ENCODE peak calls at places on chromosomes 12 and 14, in four cellular contexts. X is neural crest cell, Q is WTC11, B is activated B cell treated with CpG ODN at 0.5 μM for 24 hours. I is an unnamed sample.

GRCh38 chr14:56136571-56137498 is 18.6 kb downstream of the PELI2 start:
- DNase-seq in Q (no peak), X (no peak), B (no peak), I (no peak)

GRCh38 chr12:50686976-50687375 is 76.9 kb upstream of the ATF1 start:
- DNase-seq in B (no peak), X (no peak), Q (no peak), I (no peak)

GRCh38 chr14:97178781-97179180 is 381.6 kb downstream of the VRK1 start:
- DNase-seq in X (no peak), Q (no peak), B (no peak), I (no peak)

GRCh38 chr14:95292660-95293425 is 26.9 kb downstream of the CLMN start:
- DNase-seq in X (no peak), Q (no peak), B (no peak), I (no peak)

GRCh38 chr12:3117628-3118027 is 40.4 kb downstream of the TSPAN9 start:
- DNase-seq in X (no peak), B (no peak), Q (no peak), I (no peak)

GRCh38 chr12:69540606-69541386 is 44.5 kb upstream of the CCT2 start:
- DNase-seq in Q (no peak), X (no peak), B (no peak), I (no peak)

GRCh38 chr14:38211258-38211735 is 3.6 kb downstream of the SSTR1 start:
- DNase-seq in B (no peak), X (no peak), Q (peak), I (no peak)

GRCh38 chr12:93199831-93200236 is 177.9 kb upstream of the NUDT4 start:
- DNase-seq in Q (no peak), B (no peak), X (no peak), I (no peak)

GRCh38 chr12:76719171-76719631 is 44.7 kb upstream of the ZDHHC17 start:
- DNase-seq in X (no peak), Q (no peak), B (no peak), I (no peak)

GRCh38 chr12:122951406-122951805 is 14.9 kb downstream of the ABCB9 start:
- DNase-seq in Q (no peak), B (no peak), X (no peak), I (no peak)

GRCh38 chr12:9870311-9870866 is 1.2 kb upstream of the CLEC2B start:
- DNase-seq in Q (no peak), X (no peak), B (no peak), I (no peak)

GRCh38 chr12:4118017-4118510 is 155.5 kb upstream of the CCND2 start:
- DNase-seq in X (no peak), Q (no peak), B (no peak), I (no peak)

GRCh38 chr14:53472306-53472705 is 319.2 kb upstream of the DDHD1 start:
- DNase-seq in X (no peak), B (no peak), Q (no peak), I (no peak)

GRCh38 chr14:90851327-90852036 is 35.3 kb upstream of the TTC7B start:
- DNase-seq in X (no peak), Q (no peak), B (no peak), I (no peak)

GRCh38 chr14:72515779-72516770 is 377.8 kb downstream of the DPF3 start:
- DNase-seq in Q (no peak), X (no peak), B (no peak), I (no peak)

GRCh38 chr12:123608192-123608591 is 6.3 kb downstream of the DDX55 start:
- DNase-seq in Q (no peak), X (no peak), B (no peak), I (no peak)

GRCh38 chr14:52179151-52179790 is 88.2 kb upstream of the PTGDR start:
- DNase-seq in Q (no peak), X (no peak), B (no peak), I (no peak)

GRCh38 chr12:26847431-26847830 is 14.4 kb upstream of the ITPR2 start:
- DNase-seq in B (no peak), Q (no peak), X (no peak), I (no peak)

GRCh38 chr12:79547044-79547734 is 143.6 kb downstream of the PAWR start:
- DNase-seq in Q (peak), B (no peak), X (no peak), I (no peak)

GRCh38 chr12:47777741-47778558 is 4.9 kb downstream of the SLC48A1 start:
- DNase-seq in Q (no peak), B (no peak), X (no peak), I (no peak)

GRCh38 chr12:80679346-80680131 is 27.9 kb upstream of the MYF6 start:
- DNase-seq in B (no peak), Q (no peak), X (no peak), I (no peak)

GRCh38 chr12:10641735-10642500 is 28.5 kb upstream of the MAGOHB start:
- DNase-seq in X (no peak), B (no peak), Q (no peak), I (no peak)

GRCh38 chr12:92608418-92609091 is 94.2 kb upstream of the PLEKHG7 start:
- DNase-seq in X (no peak), B (no peak), Q (no peak), I (no peak)

GRCh38 chr14:99951085-99951484 is 114.1 kb upstream of the EVL start:
- DNase-seq in B (no peak), Q (no peak), X (no peak), I (no peak)

GRCh38 chr14:61229475-61229888 is 51.7 kb downstream of the TMEM30B start:
- DNase-seq in X (no peak), Q (no peak), B (no peak), I (no peak)

GRCh38 chr12:107847430-107847829 is 72.9 kb downstream of the ASCL4 start:
- DNase-seq in Q (no peak), B (no peak), X (no peak), I (no peak)

GRCh38 chr12:19641235-19642080 is 202.2 kb downstream of the AEBP2 start:
- DNase-seq in X (no peak), Q (no peak), B (no peak), I (no peak)

GRCh38 chr14:68759017-68759569 is 33.8 kb downstream of the ZFP36L1 start:
- DNase-seq in B (no peak), X (no peak), Q (no peak), I (no peak)

GRCh38 chr12:81330480-81330879 is 252.6 kb downstream of the ACSS3 start:
- DNase-seq in B (no peak), Q (no peak), X (no peak), I (no peak)

GRCh38 chr12:76020281-76020680 is 11.3 kb downstream of the PHLDA1 start:
- DNase-seq in B (no peak), Q (no peak), X (no peak), I (no peak)

GRCh38 chr14:61358812-61359211 is 37.4 kb downstream of the PRKCH start:
- DNase-seq in X (no peak), Q (no peak), B (no peak), I (no peak)

DNA sequence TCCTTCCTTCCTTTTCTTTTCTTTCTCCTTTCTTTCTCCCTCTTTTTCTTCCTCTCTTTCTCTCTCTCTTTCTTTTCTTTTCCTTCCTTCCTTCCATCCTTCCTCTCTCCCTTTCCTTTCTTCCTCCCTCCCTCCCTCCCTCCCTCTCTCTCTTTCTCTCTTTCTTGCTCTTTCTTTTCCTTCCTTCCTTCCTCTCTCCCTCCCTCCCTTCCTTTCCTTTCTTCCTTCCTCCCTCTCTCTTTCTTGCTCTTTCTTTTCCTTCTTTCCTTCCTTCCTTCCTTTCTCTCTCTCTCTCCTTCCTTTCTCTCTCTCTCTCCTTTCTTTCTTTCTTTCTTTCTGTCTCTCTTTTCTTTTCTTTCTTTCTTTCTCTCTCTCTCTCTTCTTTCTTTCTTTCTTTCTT is 207.6 kb downstream of the ATP23 start:
- DNase-seq in X (no peak), B (no peak), Q (no peak), I (no peak)
- TF ChIP-seq CTCF in X (no peak), B (no peak), Q (no peak), I (no peak)

DNA sequence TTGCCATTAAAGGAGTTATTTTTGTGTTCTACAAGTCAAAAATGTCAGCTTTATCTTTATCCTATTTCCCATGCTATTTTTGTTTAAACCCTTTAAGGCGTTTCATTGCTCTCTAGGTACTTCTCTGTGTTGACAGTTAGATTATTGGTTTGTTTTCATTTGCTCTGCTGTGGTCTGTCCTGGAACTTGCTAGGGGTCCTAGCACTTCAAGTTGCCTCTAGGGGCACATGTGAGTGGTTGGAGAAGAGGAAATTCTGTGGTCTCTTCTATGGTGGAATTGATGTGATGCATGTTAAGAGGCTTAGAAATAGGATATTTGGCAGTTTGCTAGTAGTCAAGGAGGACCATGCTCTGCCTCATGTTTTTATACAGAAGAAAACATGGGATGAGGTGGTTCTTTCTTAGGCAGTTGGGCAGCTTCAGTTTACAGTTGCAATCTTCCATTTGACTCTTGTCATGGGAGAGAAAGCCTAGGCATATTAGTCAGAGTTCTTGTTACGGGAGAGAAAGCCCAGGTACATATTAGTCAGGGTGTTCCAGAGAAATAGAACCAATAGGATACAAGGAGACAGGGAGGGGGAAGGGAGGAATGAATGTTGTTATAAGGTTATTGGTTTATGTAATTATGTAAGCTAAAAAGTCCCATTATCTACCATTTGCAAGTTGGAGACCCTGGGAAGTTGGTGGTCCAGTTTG is 14.4 kb downstream of the TTLL5 start:
- DNase-seq in B (no peak), Q (no peak), X (no peak), I (no peak)
- TF ChIP-seq CTCF in B (no peak), Q (no peak), X (peak), I (no peak)

GRCh38 chr12:12645485-12645884 is 33.8 kb downstream of the CREBL2 start:
- DNase-seq in X (no peak), B (no peak), Q (no peak), I (no peak)
- TF ChIP-seq CTCF in X (peak), B (no peak), Q (peak), I (no peak)

GRCh38 chr14:103772078-103772712 is 56.6 kb downstream of the ZFYVE21 start:
- DNase-seq in B (no peak), X (no peak), Q (no peak), I (no peak)

GRCh38 chr14:103767306-103767894 is 51.8 kb downstream of the ZFYVE21 start:
- DNase-seq in Q (no peak), B (no peak), X (no peak), I (no peak)

GRCh38 chr14:103770500-103770899 is 54.9 kb downstream of the ZFYVE21 start:
- DNase-seq in X (no peak), B (no peak), Q (no peak), I (no peak)

GRCh38 chr14:103775506-103775905 is 59.9 kb downstream of the ZFYVE21 start:
- DNase-seq in B (no peak), Q (no peak), X (no peak), I (no peak)

DNA sequence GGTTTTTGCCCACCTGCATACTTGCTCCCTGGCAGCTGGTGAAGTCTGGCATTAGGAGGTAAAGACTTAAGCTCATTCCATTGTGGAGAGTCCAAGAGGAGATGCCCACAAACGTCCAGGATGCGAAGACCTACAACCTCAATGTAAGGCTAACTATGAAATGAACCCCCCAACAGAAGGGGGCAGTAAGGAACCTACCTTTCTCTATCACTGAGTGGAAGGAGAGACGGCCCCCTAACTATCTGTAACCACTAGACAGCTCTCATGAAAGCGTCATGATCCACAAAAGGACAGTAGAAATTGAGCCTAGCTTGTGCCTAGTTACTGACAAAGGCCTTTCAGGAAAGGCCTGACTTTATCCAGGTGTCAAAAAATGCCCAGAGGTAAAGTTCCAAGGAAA is 55.3 kb downstream of the ZFYVE21 start:
- DNase-seq in B (no peak), Q (no peak), X (no peak), I (no peak)
- TF ChIP-seq CTCF in B (no peak), Q (no peak), X (no peak), I (no peak)

DNA sequence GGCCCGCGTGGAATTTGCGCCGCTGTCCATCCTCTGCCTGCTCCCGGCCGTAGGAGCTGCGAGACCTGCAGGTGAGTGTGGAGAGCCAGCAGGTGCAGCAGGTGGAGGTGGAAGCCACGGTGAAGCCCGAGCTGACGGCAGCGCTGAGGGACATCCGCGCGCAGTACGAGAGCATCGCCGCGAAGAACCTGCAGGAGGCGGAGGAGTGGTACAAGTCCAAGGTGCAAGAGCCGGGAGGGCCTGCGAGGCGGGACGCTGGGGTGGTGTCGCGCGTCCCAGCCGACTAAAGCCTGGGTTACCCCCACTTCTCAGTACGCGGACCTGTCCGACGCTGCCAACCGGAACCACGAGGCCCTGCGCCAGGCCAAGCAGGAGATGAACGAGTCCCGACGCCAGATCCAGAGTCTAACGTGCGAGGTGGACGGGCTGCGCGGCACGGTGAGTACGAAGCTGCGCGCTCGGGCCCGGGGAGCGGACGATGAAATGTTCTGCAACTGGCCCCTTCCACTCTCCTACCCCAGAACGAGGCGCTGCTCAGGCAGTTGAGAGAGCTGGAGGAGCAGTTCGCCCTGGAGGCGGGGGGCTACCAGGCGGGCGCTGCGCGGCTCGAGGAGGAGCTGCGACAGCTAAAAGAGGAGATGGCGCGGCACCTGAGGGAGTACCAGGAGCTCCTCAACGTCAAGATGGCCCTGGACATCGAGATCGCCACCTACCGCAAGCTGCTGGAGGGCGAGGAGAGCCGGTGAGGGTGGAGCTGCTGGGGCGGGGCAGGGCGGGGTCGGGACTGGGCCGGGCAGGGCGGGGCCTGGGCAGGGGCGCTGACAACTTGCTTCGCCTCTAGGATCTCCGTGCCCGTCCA is 2.1 kb downstream of the PRPH start:
- DNase-seq in B (peak), Q (peak), X (no peak), I (no peak)
- TF ChIP-seq CTCF in B (no peak), Q (no peak), X (no peak), I (no peak)

DNA sequence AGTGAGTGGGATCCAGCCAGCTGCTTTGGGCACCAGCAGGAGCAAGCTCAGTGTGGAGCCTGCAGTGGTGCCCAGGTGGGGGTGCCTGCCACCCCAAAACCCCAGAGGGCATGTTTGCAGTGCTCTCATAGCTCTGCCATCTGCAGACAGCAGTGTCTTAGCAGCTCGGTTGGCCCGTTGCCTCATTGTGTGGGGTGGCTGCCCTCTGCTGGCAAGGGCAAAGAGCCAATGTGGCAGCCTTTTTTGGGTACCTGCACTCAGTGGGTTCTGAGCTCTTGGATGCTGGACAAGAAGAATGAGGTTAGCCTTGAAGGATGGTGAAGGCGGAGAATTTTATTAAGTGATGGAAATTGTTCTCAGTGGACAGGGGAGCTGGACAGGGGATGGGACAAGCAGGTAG is 52.3 kb downstream of the NEUROD4 start:
- DNase-seq in B (peak), X (no peak), Q (peak), I (no peak)
- TF ChIP-seq CTCF in B (no peak), X (peak), Q (peak), I (peak)

GRCh38 chr12:24360057-24360456 is 410.6 kb upstream of the SOX5 start:
- DNase-seq in B (no peak), X (no peak), Q (no peak), I (no peak)
- TF ChIP-seq CTCF in B (no peak), X (no peak), Q (no peak), I (no peak)

GRCh38 chr14:31543969-31544799 is 17.0 kb upstream of the NUBPL start:
- DNase-seq in Q (no peak), B (no peak), X (no peak), I (no peak)
- TF ChIP-seq CTCF in Q (no peak), B (no peak), X (peak), I (no peak)

I was measured in esophagus squamous epithelium.